ENCODE peak calls at places on chromosomes 3 and 15, in seven cellular contexts. One of them, this sample, is unnamed.

GRCh38 chr3:20056727-20057611 is 16.7 kb downstream of the KAT2B start:
- DNase-seq in neuronal stem cell: no peak
- DNase-seq in H9: no peak
- DNase-seq in IMR-90: peak; percentile 82
- DNase-seq in trophoblast cell: peak; percentile 92
- DNase-seq in H1: no peak
- DNase-seq in mesenchymal stem cell: peak; percentile 41
- DNase-seq in this sample: no peak

GRCh38 chr15:79535536-79535935 is 103.4 kb downstream of the MINAR1 start:
- DNase-seq in neuronal stem cell: no peak
- DNase-seq in H9: no peak
- DNase-seq in IMR-90: no peak
- DNase-seq in trophoblast cell: no peak
- DNase-seq in H1: no peak
- DNase-seq in mesenchymal stem cell: no peak
- DNase-seq in this sample: no peak

GRCh38 chr3:194450341-194450740 is 36.5 kb downstream of the ATP13A3 start:
- DNase-seq in neuronal stem cell: no peak
- DNase-seq in H9: no peak
- DNase-seq in IMR-90: no peak
- DNase-seq in trophoblast cell: no peak
- DNase-seq in H1: no peak
- DNase-seq in mesenchymal stem cell: no peak
- DNase-seq in this sample: no peak

GRCh38 chr3:18335202-18335601 is 89.9 kb downstream of the SATB1 start:
- DNase-seq in neuronal stem cell: no peak
- DNase-seq in H9: no peak
- DNase-seq in IMR-90: no peak
- DNase-seq in trophoblast cell: no peak
- DNase-seq in H1: no peak
- DNase-seq in mesenchymal stem cell: peak; percentile 5
- DNase-seq in this sample: no peak

GRCh38 chr15:70116317-70116716 is 18.6 kb upstream of the TLE3 start:
- DNase-seq in neuronal stem cell: no peak
- DNase-seq in H9: no peak
- DNase-seq in IMR-90: no peak
- DNase-seq in trophoblast cell: no peak
- DNase-seq in H1: no peak
- DNase-seq in mesenchymal stem cell: no peak
- DNase-seq in this sample: no peak

GRCh38 chr3:168914662-168915061 is 748.9 kb downstream of the MECOM start:
- DNase-seq in neuronal stem cell: no peak
- DNase-seq in H9: no peak
- DNase-seq in IMR-90: peak; percentile 6
- DNase-seq in trophoblast cell: no peak
- DNase-seq in H1: no peak
- DNase-seq in mesenchymal stem cell: no peak
- DNase-seq in this sample: peak; percentile 14

GRCh38 chr3:129592362-129593150 is 13.9 kb downstream of the PLXND1 start:
- DNase-seq in neuronal stem cell: no peak
- DNase-seq in H9: peak; percentile 68
- DNase-seq in IMR-90: no peak
- DNase-seq in trophoblast cell: no peak
- DNase-seq in H1: no peak
- DNase-seq in mesenchymal stem cell: peak; percentile 77
- DNase-seq in this sample: peak; percentile 85

GRCh38 chr15:36501063-36501678 is 78.3 kb upstream of the CDIN1 start:
- DNase-seq in neuronal stem cell: peak; percentile 51
- DNase-seq in H9: peak; percentile 52
- DNase-seq in IMR-90: peak; percentile 79
- DNase-seq in trophoblast cell: no peak
- DNase-seq in H1: no peak
- DNase-seq in mesenchymal stem cell: peak; percentile 76
- DNase-seq in this sample: peak; percentile 84

GRCh38 chr3:51897391-51897790 is 5.8 kb downstream of the IQCF1 start:
- DNase-seq in neuronal stem cell: no peak
- DNase-seq in H9: no peak
- DNase-seq in IMR-90: no peak
- DNase-seq in trophoblast cell: no peak
- DNase-seq in H1: no peak
- DNase-seq in mesenchymal stem cell: no peak
- DNase-seq in this sample: peak; percentile 10

GRCh38 chr15:31342381-31342780 is 15.7 kb downstream of the KLF13 start:
- DNase-seq in neuronal stem cell: no peak
- DNase-seq in H9: no peak
- DNase-seq in IMR-90: no peak
- DNase-seq in trophoblast cell: no peak
- DNase-seq in H1: no peak
- DNase-seq in mesenchymal stem cell: no peak
- DNase-seq in this sample: no peak

GRCh38 chr3:195788711-195789581 is 22.8 kb downstream of the MUC4 start:
- DNase-seq in neuronal stem cell: no peak
- DNase-seq in H9: no peak
- DNase-seq in IMR-90: no peak
- DNase-seq in trophoblast cell: no peak
- DNase-seq in H1: no peak
- DNase-seq in mesenchymal stem cell: no peak
- DNase-seq in this sample: no peak

GRCh38 chr3:49673131-49673714 is 928 bp upstream of the APEH start:
- DNase-seq in neuronal stem cell: peak; percentile 15
- DNase-seq in H9: no peak
- DNase-seq in IMR-90: no peak
- DNase-seq in trophoblast cell: no peak
- DNase-seq in H1: no peak
- DNase-seq in mesenchymal stem cell: peak; percentile 53
- DNase-seq in this sample: peak; percentile 51

GRCh38 chr3:136899622-136900158 is 37.7 kb downstream of the NCK1 start:
- DNase-seq in neuronal stem cell: no peak
- DNase-seq in H9: no peak
- DNase-seq in IMR-90: peak; percentile 50
- DNase-seq in trophoblast cell: no peak
- DNase-seq in H1: no peak
- DNase-seq in mesenchymal stem cell: peak; percentile 36
- DNase-seq in this sample: peak; percentile 71

GRCh38 chr3:41751597-41751996 is 210.3 kb downstream of the ULK4 start:
- DNase-seq in neuronal stem cell: no peak
- DNase-seq in H9: no peak
- DNase-seq in IMR-90: no peak
- DNase-seq in trophoblast cell: no peak
- DNase-seq in H1: no peak
- DNase-seq in mesenchymal stem cell: no peak
- DNase-seq in this sample: peak; percentile 3

GRCh38 chr15:65339926-65340325 is 35.4 kb downstream of the RNU5B-1 start:
- DNase-seq in neuronal stem cell: no peak
- DNase-seq in H9: no peak
- DNase-seq in IMR-90: no peak
- DNase-seq in trophoblast cell: no peak
- DNase-seq in H1: no peak
- DNase-seq in mesenchymal stem cell: peak; percentile 58
- DNase-seq in this sample: peak; percentile 65

GRCh38 chr3:75001330-75001729 is 386.9 kb upstream of the CNTN3 start:
- DNase-seq in neuronal stem cell: no peak
- DNase-seq in H9: no peak
- DNase-seq in IMR-90: peak; percentile 4
- DNase-seq in trophoblast cell: no peak
- DNase-seq in H1: no peak
- DNase-seq in mesenchymal stem cell: no peak
- DNase-seq in this sample: peak; percentile 18

GRCh38 chr15:51750186-51750585 is 1.2 kb upstream of the TMOD2 start:
- DNase-seq in neuronal stem cell: no peak
- DNase-seq in H9: no peak
- DNase-seq in IMR-90: no peak
- DNase-seq in trophoblast cell: no peak
- DNase-seq in H1: no peak
- DNase-seq in mesenchymal stem cell: no peak
- DNase-seq in this sample: no peak

GRCh38 chr3:175041369-175041768 is 182.2 kb downstream of the NAALADL2 start:
- DNase-seq in neuronal stem cell: no peak
- DNase-seq in H9: no peak
- DNase-seq in IMR-90: peak; percentile 73
- DNase-seq in trophoblast cell: no peak
- DNase-seq in H1: no peak
- DNase-seq in mesenchymal stem cell: peak; percentile 72
- DNase-seq in this sample: no peak

GRCh38 chr3:124995460-124995994 is 60.3 kb downstream of the HEG1 start:
- DNase-seq in neuronal stem cell: peak; percentile 57
- DNase-seq in H9: peak; percentile 71
- DNase-seq in IMR-90: peak; percentile 48
- DNase-seq in trophoblast cell: peak; percentile 24
- DNase-seq in H1: peak; percentile 29
- DNase-seq in mesenchymal stem cell: peak; percentile 66
- DNase-seq in this sample: peak; percentile 60

GRCh38 chr3:63809607-63810006 is 9.5 kb upstream of the C3orf49 start:
- DNase-seq in neuronal stem cell: no peak
- DNase-seq in H9: no peak
- DNase-seq in IMR-90: peak; percentile 47
- DNase-seq in trophoblast cell: peak; percentile 60
- DNase-seq in H1: no peak
- DNase-seq in mesenchymal stem cell: peak; percentile 61
- DNase-seq in this sample: no peak

GRCh38 chr3:7484636-7485035 is 623.7 kb downstream of the GRM7 start:
- DNase-seq in neuronal stem cell: no peak
- DNase-seq in H9: no peak
- DNase-seq in IMR-90: no peak
- DNase-seq in trophoblast cell: no peak
- DNase-seq in H1: no peak
- DNase-seq in mesenchymal stem cell: no peak
- DNase-seq in this sample: no peak

GRCh38 chr3:159604151-159604581 is 384.5 kb upstream of the IL12A start:
- DNase-seq in neuronal stem cell: no peak
- DNase-seq in H9: no peak
- DNase-seq in IMR-90: peak; percentile 68
- DNase-seq in trophoblast cell: no peak
- DNase-seq in H1: no peak
- DNase-seq in mesenchymal stem cell: no peak
- DNase-seq in this sample: no peak
- H3K23ac ChIP-seq in neuronal stem cell: no peak overlapping the region
- H3K23ac ChIP-seq in H9: no peak overlapping the region
- H3K23ac ChIP-seq in IMR-90: no peak overlapping the region
- H3K23ac ChIP-seq in trophoblast cell: no peak overlapping the region
- H3K23ac ChIP-seq in H1: no peak overlapping the region
- H3K23ac ChIP-seq in mesenchymal stem cell: no peak overlapping the region
- H3K23ac ChIP-seq in this sample: no peak overlapping the region

DNA sequence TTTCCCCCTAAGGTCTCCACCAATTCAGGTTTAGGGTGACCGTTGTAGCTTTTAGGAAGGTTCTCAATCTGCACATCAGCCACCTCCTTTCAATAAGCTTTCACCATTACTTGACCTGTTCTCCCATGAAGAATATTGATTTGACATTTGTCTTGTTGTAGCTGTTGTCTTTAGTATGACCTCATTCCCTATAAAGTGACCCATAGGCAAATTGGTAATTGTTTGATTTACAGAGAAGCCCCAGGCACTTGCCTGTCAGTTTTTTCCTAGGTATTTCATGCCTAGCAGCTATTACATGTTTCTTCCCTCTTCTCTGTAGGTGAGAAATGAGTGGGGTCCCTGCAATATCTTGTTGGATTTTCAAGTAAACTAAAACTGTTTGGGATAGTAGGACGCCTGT is 36.0 kb downstream of the CHD2 start:
- DNase-seq in neuronal stem cell: no peak
- DNase-seq in H9: no peak
- DNase-seq in IMR-90: no peak
- DNase-seq in trophoblast cell: no peak
- DNase-seq in H1: no peak
- DNase-seq in mesenchymal stem cell: no peak
- DNase-seq in this sample: no peak
- H3K23ac ChIP-seq in neuronal stem cell: no peak overlapping the region
- H3K23ac ChIP-seq in H9: no peak overlapping the region
- H3K23ac ChIP-seq in IMR-90: no peak overlapping the region
- H3K23ac ChIP-seq in trophoblast cell: no peak overlapping the region
- H3K23ac ChIP-seq in H1: no peak overlapping the region
- H3K23ac ChIP-seq in mesenchymal stem cell: no peak overlapping the region
- H3K23ac ChIP-seq in this sample: no peak overlapping the region

GRCh38 chr3:190498293-190498692 is 15.6 kb upstream of the IL1RAP start:
- DNase-seq in neuronal stem cell: no peak
- DNase-seq in H9: no peak
- DNase-seq in IMR-90: no peak
- DNase-seq in trophoblast cell: peak; percentile 73
- DNase-seq in H1: no peak
- DNase-seq in mesenchymal stem cell: no peak
- DNase-seq in this sample: no peak

GRCh38 chr3:190494907-190495306 is 19.0 kb upstream of the IL1RAP start:
- DNase-seq in neuronal stem cell: no peak
- DNase-seq in H9: no peak
- DNase-seq in IMR-90: no peak
- DNase-seq in trophoblast cell: no peak
- DNase-seq in H1: no peak
- DNase-seq in mesenchymal stem cell: no peak
- DNase-seq in this sample: no peak

GRCh38 chr3:190497809-190498208 is 16.1 kb upstream of the IL1RAP start:
- DNase-seq in neuronal stem cell: no peak
- DNase-seq in H9: no peak
- DNase-seq in IMR-90: no peak
- DNase-seq in trophoblast cell: peak; percentile 85
- DNase-seq in H1: no peak
- DNase-seq in mesenchymal stem cell: no peak
- DNase-seq in this sample: peak; percentile 37

GRCh38 chr3:190496859-190497258 is 17.0 kb upstream of the IL1RAP start:
- DNase-seq in neuronal stem cell: no peak
- DNase-seq in H9: no peak
- DNase-seq in IMR-90: no peak
- DNase-seq in trophoblast cell: no peak
- DNase-seq in H1: no peak
- DNase-seq in mesenchymal stem cell: no peak
- DNase-seq in this sample: no peak

DNA sequence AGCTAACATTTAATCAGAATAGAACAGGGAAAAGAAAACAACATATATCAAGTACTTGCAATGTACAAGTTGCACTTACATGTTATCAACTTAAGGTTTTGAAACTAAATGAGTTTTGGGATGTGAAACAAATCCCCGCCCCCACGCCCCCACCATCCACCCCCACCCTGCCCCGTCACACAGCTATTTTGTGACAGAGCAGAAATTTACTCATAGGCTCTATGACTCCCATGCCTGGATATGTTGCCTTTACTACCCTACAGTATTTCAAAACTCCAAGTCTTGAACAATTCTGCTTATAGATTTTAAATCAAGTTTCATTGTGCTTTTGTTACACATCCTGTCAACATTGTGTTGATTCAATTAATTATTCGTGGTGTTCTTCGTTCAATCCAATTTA is 18.1 kb upstream of the IL1RAP start:
- DNase-seq in neuronal stem cell: no peak
- DNase-seq in H9: no peak
- DNase-seq in IMR-90: no peak
- DNase-seq in trophoblast cell: no peak
- DNase-seq in H1: no peak
- DNase-seq in mesenchymal stem cell: no peak
- DNase-seq in this sample: no peak
- H3K23ac ChIP-seq in neuronal stem cell: no peak overlapping the region
- H3K23ac ChIP-seq in H9: no peak overlapping the region
- H3K23ac ChIP-seq in IMR-90: no peak overlapping the region
- H3K23ac ChIP-seq in trophoblast cell: no peak overlapping the region
- H3K23ac ChIP-seq in H1: no peak overlapping the region
- H3K23ac ChIP-seq in mesenchymal stem cell: no peak overlapping the region
- H3K23ac ChIP-seq in this sample: no peak overlapping the region

DNA sequence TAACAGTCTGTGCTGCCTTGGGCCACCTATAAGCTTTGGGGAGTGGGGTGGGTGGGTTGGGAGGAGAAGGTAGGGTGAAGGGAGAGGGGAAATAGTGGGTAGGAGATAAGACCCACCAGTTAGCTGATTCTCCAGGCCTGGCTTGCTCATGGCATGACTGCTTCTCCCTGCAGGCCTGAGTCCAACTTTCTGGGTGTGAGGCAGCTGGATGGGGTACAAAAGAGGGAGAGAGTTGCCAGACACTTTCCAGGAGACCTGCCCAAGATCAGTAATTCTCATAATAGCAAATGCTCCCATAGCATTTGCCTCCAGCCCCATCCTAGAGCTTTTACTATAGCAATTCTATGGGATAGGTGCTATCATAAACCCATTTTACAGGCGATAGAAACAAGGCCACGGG is 7.7 kb downstream of the CGNL1 start:
- DNase-seq in neuronal stem cell: no peak
- DNase-seq in H9: no peak
- DNase-seq in IMR-90: no peak
- DNase-seq in trophoblast cell: no peak
- DNase-seq in H1: no peak
- DNase-seq in mesenchymal stem cell: no peak
- DNase-seq in this sample: no peak
- H3K23ac ChIP-seq in neuronal stem cell: no peak overlapping the region
- H3K23ac ChIP-seq in H9: no peak overlapping the region
- H3K23ac ChIP-seq in IMR-90: no peak overlapping the region
- H3K23ac ChIP-seq in trophoblast cell: no peak overlapping the region
- H3K23ac ChIP-seq in H1: no peak overlapping the region
- H3K23ac ChIP-seq in mesenchymal stem cell: no peak overlapping the region
- H3K23ac ChIP-seq in this sample: no peak overlapping the region